ENCODE peak calls at places on chromosomes 7 and 10, in ten cellular contexts. L is tibial artery; V is CD4-positive, alpha-beta T cell; A is uterus; O is CD8-positive, alpha-beta memory T cell; B is IMR-90; I is GM23248; X is hepatocyte; G is psoas muscle; J is mesendoderm. K is an unnamed sample.

GRCh38 chr7:79664884-79665676 is 211.6 kb upstream of the MAGI2 start:
- DNase-seq in L (no peak), V (no peak), A (no peak), O (no peak), B (no peak), I (no peak), X (no peak), G (no peak), J (no peak), K (no peak)

GRCh38 chr7:69801729-69802688 is 203.7 kb downstream of the AUTS2 start:
- DNase-seq in L (no peak), V (no peak), A (no peak), O (no peak), B (no peak), I (no peak), X (no peak), G (no peak), J (peak), K (no peak)

GRCh38 chr7:116986611-116987565 is 33.6 kb downstream of the ST7 start:
- DNase-seq in L (no peak), V (no peak), A (no peak), O (no peak), B (peak), I (peak), X (no peak), G (no peak), J (no peak), K (no peak)

GRCh38 chr7:129423700-129424410 is 10.4 kb upstream of the STRIP2 start:
- DNase-seq in L (no peak), V (no peak), A (no peak), O (no peak), B (peak), I (no peak), X (no peak), G (no peak), J (no peak), K (no peak)

GRCh38 chr10:561721-562120 is 127.7 kb downstream of the DIP2C start:
- DNase-seq in L (no peak), V (no peak), A (no peak), O (no peak), B (no peak), I (no peak), X (no peak), G (no peak), J (no peak), K (no peak)

GRCh38 chr7:121369462-121369861 is 26.6 kb downstream of the FAM3C start:
- DNase-seq in L (no peak), V (no peak), A (no peak), O (no peak), B (peak), I (peak), X (peak), G (no peak), J (no peak), K (no peak)

GRCh38 chr10:132654121-132654571 is 116.6 kb downstream of the INPP5A start:
- DNase-seq in L (no peak), V (no peak), A (no peak), O (no peak), B (no peak), I (no peak), X (no peak), G (no peak), J (no peak), K (no peak)

GRCh38 chr10:11516419-11516721 is 95.1 kb downstream of the USP6NL start:
- DNase-seq in L (no peak), V (no peak), A (no peak), O (no peak), B (no peak), I (no peak), X (no peak), G (no peak), J (no peak), K (no peak)

GRCh38 chr10:80664071-80664680 is 126.5 kb downstream of the SH2D4B start:
- DNase-seq in L (peak), V (peak), A (peak), O (no peak), B (peak), I (peak), X (peak), G (peak), J (peak), K (peak)

GRCh38 chr10:86389441-86390193 is 23.0 kb upstream of the GRID1 start:
- DNase-seq in L (no peak), V (no peak), A (no peak), O (no peak), B (peak), I (peak), X (peak), G (no peak), J (peak), K (no peak)

GRCh38 chr7:49322476-49322875 is 398.1 kb downstream of the CDC14C start:
- DNase-seq in L (no peak), V (no peak), A (no peak), O (no peak), B (no peak), I (no peak), X (no peak), G (no peak), J (no peak), K (no peak)

GRCh38 chr7:17103170-17103569 is 195.3 kb upstream of the AHR start:
- DNase-seq in L (no peak), V (no peak), A (no peak), O (no peak), B (no peak), I (no peak), X (no peak), G (no peak), J (no peak), K (no peak)

GRCh38 chr7:8442295-8442813 is 8.9 kb downstream of the NXPH1 start:
- DNase-seq in L (no peak), V (no peak), A (no peak), O (no peak), B (no peak), I (no peak), X (no peak), G (no peak), J (peak), K (no peak)

GRCh38 chr7:130943336-130943901 is 209.4 kb upstream of the KLF14 start:
- DNase-seq in L (no peak), V (no peak), A (no peak), O (peak), B (peak), I (peak), X (no peak), G (no peak), J (peak), K (no peak)

GRCh38 chr10:31708513-31708912 is 220.1 kb downstream of the ARHGAP12 start:
- DNase-seq in L (no peak), V (no peak), A (no peak), O (no peak), B (no peak), I (peak), X (no peak), G (peak), J (peak), K (no peak)

GRCh38 chr7:155694846-155695245 is 50.4 kb downstream of the RBM33 start:
- DNase-seq in L (no peak), V (no peak), A (no peak), O (no peak), B (peak), I (no peak), X (no peak), G (no peak), J (no peak), K (no peak)

GRCh38 chr10:110059965-110060364 is 52.2 kb downstream of the ADD3 start:
- DNase-seq in L (no peak), V (no peak), A (no peak), O (no peak), B (peak), I (no peak), X (no peak), G (no peak), J (no peak), K (no peak)

GRCh38 chr7:134514663-134515062 is 12.7 kb upstream of the AKR1B10 start:
- DNase-seq in L (no peak), V (no peak), A (peak), O (peak), B (peak), I (peak), X (peak), G (no peak), J (peak), K (peak)

GRCh38 chr10:102120142-102120986 is at the start of gene LDB1:
- DNase-seq in L (peak), V (peak), A (peak), O (peak), B (peak), I (peak), X (peak), G (peak), J (peak), K (peak)

GRCh38 chr7:22361795-22362194 is 4.8 kb upstream of the RAPGEF5 start:
- DNase-seq in L (no peak), V (no peak), A (no peak), O (no peak), B (peak), I (peak), X (no peak), G (no peak), J (no peak), K (no peak)

GRCh38 chr10:81177651-81178244 is 640.0 kb downstream of the SH2D4B start:
- DNase-seq in L (no peak), V (no peak), A (no peak), O (no peak), B (no peak), I (no peak), X (no peak), G (no peak), J (no peak), K (no peak)

GRCh38 chr7:84113286-84113685 is 81.3 kb downstream of the SEMA3A start:
- DNase-seq in L (no peak), V (no peak), A (no peak), O (no peak), B (no peak), I (peak), X (no peak), G (no peak), J (no peak), K (no peak)
- H3K27ac ChIP-seq in L (no peak), V (no peak), A (peak), O (no peak), B (no peak), I (peak), X (peak), G (no peak), J (no peak), K (no peak)

GRCh38 chr10:4790045-4790444 is 36.0 kb upstream of the AKR1E2 start:
- DNase-seq in L (no peak), V (no peak), A (no peak), O (no peak), B (no peak), I (peak), X (no peak), G (no peak), J (no peak), K (no peak)

GRCh38 chr10:4786043-4786839 is 39.8 kb upstream of the AKR1E2 start:
- DNase-seq in L (no peak), V (no peak), A (no peak), O (no peak), B (no peak), I (no peak), X (no peak), G (no peak), J (no peak), K (no peak)

DNA sequence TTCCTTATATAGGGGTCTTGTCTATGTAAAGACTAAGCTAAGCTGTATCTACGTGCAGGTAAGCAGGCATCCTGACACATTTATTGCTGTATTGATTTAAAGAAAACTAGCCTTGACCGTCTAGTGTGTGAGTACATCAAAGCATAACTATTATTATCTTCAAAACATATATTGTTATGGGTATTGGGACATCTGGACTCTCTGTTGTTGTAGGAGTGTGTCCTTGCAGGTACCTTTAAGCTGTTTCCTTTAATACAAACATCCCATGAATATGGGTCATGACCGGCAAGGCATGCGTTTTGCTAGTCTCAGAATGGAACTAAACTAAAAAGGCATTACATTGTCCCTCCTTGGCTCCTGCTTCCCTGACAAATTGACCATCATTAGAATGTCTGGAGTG is 35.1 kb upstream of the AKR1E2 start:
- DNase-seq in L (no peak), V (no peak), A (no peak), O (no peak), B (no peak), I (no peak), X (no peak), G (no peak), J (no peak), K (no peak)
- H3K27ac ChIP-seq in L (no peak), V (no peak), A (no peak), O (no peak), B (no peak), I (no peak), X (no peak), G (no peak), J (no peak), K (no peak)

DNA sequence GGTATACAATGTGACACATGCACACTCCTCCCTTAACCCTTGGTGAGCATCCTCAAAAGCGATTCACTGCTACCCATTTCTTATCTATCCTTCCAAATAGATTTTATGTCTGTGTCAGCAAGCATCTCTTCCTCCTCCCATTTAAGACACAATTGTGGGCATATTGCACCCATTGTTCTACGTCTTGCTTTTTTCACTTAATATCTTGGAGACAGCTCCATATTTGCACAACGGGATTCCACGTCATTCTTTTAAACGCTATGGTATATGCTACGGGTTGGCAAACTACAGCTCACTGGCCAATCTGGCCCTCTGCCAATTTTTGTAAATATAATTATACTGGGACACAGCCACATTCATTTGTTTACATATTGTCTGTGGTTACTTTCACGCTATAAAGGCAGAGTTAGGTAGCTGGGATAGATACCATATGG is 88.6 kb downstream of the RNF216 start:
- DNase-seq in L (no peak), V (no peak), A (no peak), O (no peak), B (peak), I (peak), X (no peak), G (no peak), J (no peak), K (no peak)
- H3K27ac ChIP-seq in L (peak), V (no peak), A (peak), O (no peak), B (peak), I (peak), X (peak), G (peak), J (no peak), K (peak)

DNA sequence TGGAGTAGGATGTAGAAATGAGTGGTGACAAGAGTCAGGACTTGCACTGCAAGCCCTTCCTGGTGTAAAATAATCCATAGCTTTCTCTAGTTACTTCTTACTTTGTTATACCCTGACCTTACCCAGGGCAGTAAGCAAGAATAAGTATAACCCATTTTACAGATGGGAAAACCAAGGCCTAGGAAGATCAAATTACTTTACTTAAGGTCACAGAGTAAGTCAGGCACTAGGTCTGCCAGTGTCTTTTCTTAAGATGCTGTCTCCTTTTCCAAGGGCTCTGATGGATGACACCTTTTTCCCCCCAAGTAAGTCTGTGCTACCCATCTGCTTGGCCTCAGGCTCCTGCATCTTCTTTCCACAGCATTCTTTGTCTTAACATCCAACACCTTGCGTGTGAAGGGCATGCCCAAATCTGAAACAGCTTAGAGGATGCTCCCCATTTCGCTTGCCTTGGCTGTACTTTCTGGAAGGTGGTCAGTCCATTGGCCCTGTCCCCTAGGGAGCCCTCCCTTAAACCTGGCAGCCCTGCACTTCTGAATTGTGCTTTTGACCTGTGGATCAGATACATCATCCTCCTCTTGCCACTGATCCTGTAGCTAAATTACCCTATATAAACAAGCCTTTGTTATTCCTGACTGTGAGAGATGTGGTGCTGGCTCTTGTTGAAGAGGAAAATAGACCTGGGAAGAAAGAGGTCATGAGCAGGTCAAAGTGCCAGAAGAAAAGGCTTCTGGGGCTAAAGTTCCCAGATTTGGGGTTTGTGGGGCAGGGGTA is 168.6 kb downstream of the LRMDA start:
- DNase-seq in L (no peak), V (no peak), A (no peak), O (no peak), B (no peak), I (no peak), X (no peak), G (no peak), J (no peak), K (no peak)
- H3K27ac ChIP-seq in L (no peak), V (no peak), A (no peak), O (no peak), B (no peak), I (no peak), X (no peak), G (no peak), J (no peak), K (no peak)

GRCh38 chr10:33979195-33979594 is 644.7 kb upstream of the NRP1 start:
- DNase-seq in L (no peak), V (no peak), A (no peak), O (no peak), B (no peak), I (no peak), X (no peak), G (no peak), J (no peak), K (no peak)

GRCh38 chr10:33974976-33975478 is 640.6 kb upstream of the NRP1 start:
- DNase-seq in L (no peak), V (no peak), A (no peak), O (no peak), B (no peak), I (no peak), X (no peak), G (no peak), J (no peak), K (no peak)
- H3K27ac ChIP-seq in L (no peak), V (no peak), A (no peak), O (no peak), B (no peak), I (no peak), X (no peak), G (no peak), J (no peak), K (no peak)

GRCh38 chr10:63668081-63668480 is 146.9 kb downstream of the REEP3 start:
- DNase-seq in L (no peak), V (no peak), A (no peak), O (no peak), B (no peak), I (peak), X (no peak), G (no peak), J (no peak), K (no peak)
- H3K27ac ChIP-seq in L (no peak), V (no peak), A (peak), O (no peak), B (no peak), I (peak), X (no peak), G (peak), J (no peak), K (no peak)

GRCh38 chr7:3201306-3201705 is 99.7 kb upstream of the SDK1 start:
- DNase-seq in L (no peak), V (no peak), A (no peak), O (no peak), B (no peak), I (no peak), X (no peak), G (no peak), J (no peak), K (no peak)
- H3K27ac ChIP-seq in L (no peak), V (no peak), A (no peak), O (no peak), B (no peak), I (no peak), X (no peak), G (no peak), J (no peak), K (no peak)

DNA sequence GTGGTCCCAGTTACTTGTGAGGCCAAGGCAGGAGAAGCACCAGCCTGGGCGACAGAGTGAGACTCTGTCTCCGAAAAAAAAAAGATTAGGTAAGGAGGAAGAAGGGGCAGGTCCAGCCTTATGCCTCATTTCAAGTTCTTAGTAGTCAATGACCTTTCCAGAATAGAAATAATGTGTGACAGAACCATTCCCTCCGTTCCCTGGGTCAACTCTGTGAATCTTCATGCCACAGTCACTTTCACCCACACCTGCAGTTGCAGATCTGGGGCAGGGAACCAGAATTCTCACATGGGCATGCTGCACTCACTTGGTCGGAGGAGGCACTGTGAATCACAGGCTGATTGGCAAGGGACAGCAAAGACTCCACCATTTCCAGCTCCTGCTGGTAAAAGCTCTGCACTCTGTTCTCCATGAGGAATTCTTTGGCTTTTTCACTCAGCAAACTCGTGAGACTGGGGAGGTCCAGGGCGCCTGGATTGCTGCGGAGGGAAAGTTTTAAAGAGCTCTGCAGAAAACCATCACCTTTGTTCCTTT is 20.7 kb downstream of the STN1 start:
- DNase-seq in L (no peak), V (no peak), A (no peak), O (no peak), B (no peak), I (peak), X (no peak), G (no peak), J (no peak), K (no peak)
- H3K27ac ChIP-seq in L (no peak), V (no peak), A (no peak), O (no peak), B (no peak), I (peak), X (no peak), G (no peak), J (no peak), K (no peak)

GRCh38 chr7:100432053-100432452 is 2.4 kb downstream of the MEPCE start:
- DNase-seq in L (no peak), V (no peak), A (no peak), O (no peak), B (no peak), I (no peak), X (no peak), G (no peak), J (peak), K (no peak)
- H3K27ac ChIP-seq in L (peak), V (peak), A (no peak), O (no peak), B (no peak), I (no peak), X (no peak), G (peak), J (peak), K (no peak)

GRCh38 chr7:27424749-27425148 is 182.1 kb downstream of the EVX1 start:
- DNase-seq in L (no peak), V (no peak), A (no peak), O (no peak), B (no peak), I (no peak), X (peak), G (no peak), J (no peak), K (no peak)
- H3K27ac ChIP-seq in L (no peak), V (no peak), A (no peak), O (no peak), B (no peak), I (no peak), X (peak), G (no peak), J (no peak), K (no peak)